ENCODE peak calls at places on chromosomes 1 and 21, in five cellular contexts. N, C, W, A and F are unnamed samples.

GRCh38 chr1:158185770-158186705 is 5.3 kb downstream of the CD1D start:
- DNase-seq in N (no peak), C (peak), W (no peak), A (peak), F (peak)

GRCh38 chr1:6365047-6365446 is 28.5 kb downstream of the ACOT7 start:
- DNase-seq in N (no peak), C (no peak), W (no peak), A (no peak), F (no peak)

GRCh38 chr21:16002872-16003466 is 273.2 kb downstream of the USP25 start:
- DNase-seq in N (no peak), C (peak), W (no peak), A (peak), F (no peak)

GRCh38 chr1:99728494-99729235 is 37.8 kb downstream of the FRRS1 start:
- DNase-seq in N (no peak), C (peak), W (no peak), A (peak), F (no peak)

GRCh38 chr1:219993554-219994433 is 52.5 kb downstream of the EPRS1 start:
- DNase-seq in N (no peak), C (no peak), W (no peak), A (no peak), F (no peak)

GRCh38 chr1:198107041-198107440 is 49.8 kb upstream of the NEK7 start:
- DNase-seq in N (no peak), C (no peak), W (no peak), A (peak), F (no peak)

GRCh38 chr1:179230251-179230650 is 774 bp upstream of the ABL2 start:
- DNase-seq in N (no peak), C (peak), W (no peak), A (peak), F (no peak)

GRCh38 chr1:15618685-15619525 is 1.6 kb downstream of the DDI2 start:
- DNase-seq in N (no peak), C (peak), W (no peak), A (peak), F (no peak)

GRCh38 chr1:85133565-85134159 is 67.2 kb downstream of the SYDE2 start:
- DNase-seq in N (no peak), C (no peak), W (no peak), A (peak), F (no peak)

GRCh38 chr1:8370928-8371327 is 53.0 kb downstream of the SLC45A1 start:
- DNase-seq in N (no peak), C (no peak), W (no peak), A (no peak), F (no peak)

GRCh38 chr1:174812656-174813055 is 187.1 kb upstream of the CACYBP start:
- DNase-seq in N (no peak), C (no peak), W (no peak), A (peak), F (no peak)

GRCh38 chr1:218867941-218868656 is 305.6 kb upstream of the LYPLAL1 start:
- DNase-seq in N (no peak), C (no peak), W (no peak), A (no peak), F (no peak)

GRCh38 chr21:46639489-46640386 is 4.3 kb downstream of the PRMT2 start:
- DNase-seq in N (no peak), C (peak), W (no peak), A (no peak), F (no peak)

GRCh38 chr21:45640888-45641479 is 2.5 kb upstream of the PCBP3 start:
- DNase-seq in N (peak), C (no peak), W (no peak), A (peak), F (no peak)

GRCh38 chr1:25770541-25771245 is 29.3 kb upstream of the SELENON start:
- DNase-seq in N (no peak), C (no peak), W (no peak), A (no peak), F (no peak)

GRCh38 chr1:245770191-245770590 is 615.4 kb downstream of the KIF26B start:
- DNase-seq in N (no peak), C (no peak), W (no peak), A (peak), F (no peak)

GRCh38 chr1:184025242-184025675 is 12.3 kb downstream of the COLGALT2 start:
- DNase-seq in N (no peak), C (no peak), W (no peak), A (peak), F (no peak)

GRCh38 chr1:20981903-20982695 is 194.6 kb downstream of the EIF4G3 start:
- DNase-seq in N (no peak), C (peak), W (no peak), A (peak), F (no peak)

GRCh38 chr1:1599919-1600860 is at the start of gene FNDC10:
- DNase-seq in N (no peak), C (no peak), W (no peak), A (no peak), F (no peak)

GRCh38 chr1:160459056-160459455 is 58.7 kb downstream of the VANGL2 start:
- DNase-seq in N (no peak), C (no peak), W (no peak), A (no peak), F (no peak)

GRCh38 chr1:32101233-32101681 is 6.6 kb upstream of the KPNA6 start:
- DNase-seq in N (no peak), C (no peak), W (no peak), A (peak), F (no peak)

GRCh38 chr1:163063131-163064059 is 5.8 kb upstream of the RGS4 start:
- DNase-seq in N (no peak), C (no peak), W (no peak), A (no peak), F (no peak)

GRCh38 chr1:185732941-185733340 is 1.2 kb upstream of the HMCN1 start:
- DNase-seq in N (no peak), C (no peak), W (no peak), A (no peak), F (no peak)

GRCh38 chr1:32116531-32116930 is 8.7 kb downstream of the KPNA6 start:
- DNase-seq in N (no peak), C (no peak), W (no peak), A (no peak), F (no peak)

GRCh38 chr1:6130036-6130435 is 50.1 kb downstream of the CHD5 start:
- DNase-seq in N (no peak), C (no peak), W (no peak), A (no peak), F (peak)

GRCh38 chr1:119885903-119886783 is 10.2 kb downstream of the ADAM30 start:
- DNase-seq in N (peak), C (peak), W (peak), A (peak), F (no peak)

GRCh38 chr1:19165501-19165900 is 44.6 kb downstream of the UBR4 start:
- DNase-seq in N (no peak), C (no peak), W (no peak), A (peak), F (no peak)

GRCh38 chr1:212035123-212035834 is at the start of the genes DTL and INTS7:
- DNase-seq in N (peak), C (peak), W (peak), A (peak), F (peak)

GRCh38 chr1:172966844-172967540 is 83.7 kb downstream of the TNFSF18 start:
- DNase-seq in N (no peak), C (no peak), W (no peak), A (peak), F (no peak)

GRCh38 chr1:202283379-202283844 is 58.3 kb downstream of the UBE2T start:
- DNase-seq in N (peak), C (peak), W (no peak), A (peak), F (peak)

GRCh38 chr1:235998812-235999211 is 66.1 kb downstream of the NID1 start:
- DNase-seq in N (peak), C (peak), W (no peak), A (peak), F (no peak)

GRCh38 chr1:98923667-98924066 is 81.0 kb downstream of the PLPPR5 start:
- DNase-seq in N (no peak), C (no peak), W (no peak), A (no peak), F (no peak)

GRCh38 chr1:38919075-38919474 is 22.6 kb downstream of the RHBDL2 start:
- DNase-seq in N (no peak), C (no peak), W (no peak), A (peak), F (no peak)

GRCh38 chr1:154206212-154206611 is at the start of gene CFAP141:
- DNase-seq in N (peak), C (peak), W (no peak), A (no peak), F (no peak)

GRCh38 chr1:99850458-99850974 is 355 bp downstream of the AGL start:
- DNase-seq in N (no peak), C (peak), W (no peak), A (peak), F (no peak)

GRCh38 chr1:231605389-231606100 is 21.0 kb upstream of the DISC1 start:
- DNase-seq in N (no peak), C (no peak), W (no peak), A (no peak), F (no peak)
- TF ChIP-seq CTCF in N (no peak), C (no peak), W (no peak), A (no peak), F (no peak)

DNA sequence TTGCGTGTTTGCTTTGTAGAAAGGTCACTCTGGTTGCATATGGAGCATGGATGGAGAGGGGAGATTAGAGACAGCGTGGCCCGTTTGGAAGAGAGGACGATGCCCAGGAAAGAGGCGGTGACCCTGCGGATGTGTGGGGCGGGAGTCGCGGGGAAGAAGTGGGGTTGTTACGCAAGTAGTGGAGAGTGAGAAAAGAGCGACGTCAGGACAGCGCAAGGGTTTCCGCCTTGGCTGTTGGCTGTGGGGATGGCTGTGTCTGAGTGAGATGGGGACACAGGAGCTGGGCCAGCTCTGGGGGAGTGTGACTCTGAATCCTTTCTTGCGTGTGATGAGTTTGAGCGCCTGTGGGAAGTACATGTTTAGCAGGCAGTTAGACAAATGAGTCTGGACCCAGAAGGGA is 3.8 kb downstream of the B4GALT2 start:
- DNase-seq in N (no peak), C (peak), W (no peak), A (no peak), F (peak)
- TF ChIP-seq CTCF in N (no peak), C (no peak), W (no peak), A (no peak), F (no peak)

GRCh38 chr1:162055062-162055461 is 14.4 kb upstream of the NOS1AP start:
- DNase-seq in N (no peak), C (no peak), W (no peak), A (peak), F (no peak)
- TF ChIP-seq CTCF in N (no peak), C (no peak), W (no peak), A (no peak), F (no peak)

DNA sequence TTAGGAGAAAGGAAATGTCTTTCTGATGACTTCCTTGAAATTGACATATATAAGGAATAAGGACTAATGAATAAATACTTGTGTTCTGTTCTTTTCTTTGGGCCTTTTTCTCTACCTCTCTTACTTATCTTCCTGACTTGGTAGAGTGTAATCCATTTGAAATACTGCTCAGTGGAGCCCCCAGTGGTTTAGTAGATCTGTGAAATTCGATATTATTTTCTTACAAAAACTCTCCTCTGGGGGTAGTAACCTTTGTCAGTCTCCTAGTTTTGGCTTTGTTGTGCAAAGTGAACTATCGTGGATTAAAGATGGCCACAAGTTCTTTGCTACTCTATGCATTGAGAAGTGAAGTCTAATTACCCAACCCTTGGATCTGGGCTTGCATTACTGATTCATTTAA is 48.8 kb downstream of the DUSP10 start:
- DNase-seq in N (no peak), C (no peak), W (no peak), A (no peak), F (no peak)
- TF ChIP-seq CTCF in N (no peak), C (no peak), W (no peak), A (no peak), F (peak)

DNA sequence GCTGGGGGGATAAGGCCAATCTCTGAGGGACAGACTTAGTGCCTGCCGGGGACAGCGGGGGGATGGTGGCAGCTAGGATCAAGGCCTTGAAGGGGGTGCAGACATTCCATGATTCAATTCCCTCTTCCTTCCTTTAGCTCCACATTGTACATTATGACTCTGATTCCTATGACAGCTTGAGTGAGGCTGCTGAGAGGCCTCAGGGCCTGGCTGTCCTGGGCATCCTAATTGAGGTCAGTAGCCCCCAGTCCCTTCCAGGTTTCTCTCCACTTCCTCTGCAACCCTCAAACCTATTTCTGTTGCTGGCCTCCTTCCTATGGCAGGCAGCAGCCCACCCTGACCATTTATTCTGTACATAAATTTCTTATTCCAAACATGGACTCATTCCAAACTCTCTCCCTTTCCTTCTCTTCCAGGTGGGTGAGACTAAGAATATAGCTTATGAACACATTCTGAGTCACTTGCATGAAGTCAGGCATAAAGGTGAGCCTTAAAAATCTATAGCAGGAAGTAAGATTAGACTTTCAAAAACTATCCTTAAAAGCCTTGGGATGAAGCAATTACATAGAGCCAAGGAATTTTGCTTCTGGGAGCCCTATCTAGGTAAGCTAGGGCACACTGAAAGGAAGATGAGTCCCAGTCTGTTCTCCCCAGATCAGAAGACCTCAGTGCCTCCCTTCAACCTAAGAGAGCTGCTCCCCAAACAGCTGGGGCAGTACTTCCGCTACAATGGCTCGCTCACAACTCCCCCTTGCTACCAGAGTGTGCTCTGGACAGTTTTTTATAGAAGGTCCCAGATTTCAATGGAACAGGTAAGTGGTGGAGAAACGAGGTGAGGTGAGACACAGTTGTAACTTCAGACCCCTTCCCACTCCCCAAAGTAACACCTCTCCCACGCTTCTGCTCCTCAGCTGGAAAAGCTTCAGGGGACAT is 5.1 kb downstream of the CA14 start:
- DNase-seq in N (no peak), C (no peak), W (no peak), A (no peak), F (no peak)
- TF ChIP-seq CTCF in N (no peak), C (no peak), W (no peak), A (no peak), F (no peak)